ENCODE peak calls at places on chromosomes 1 and 21, in nine cellular contexts. R, D, X, Q, I, C, J, S and A are unnamed samples.

GRCh38 chr1:43841511-43841910 is 92.1 kb upstream of the ARTN start:
- DNase-seq in J (no peak), D (no peak), Q (no peak), C (no peak), X (no peak), R (no peak), I (no peak), S (no peak), A (no peak)

GRCh38 chr1:29973406-29973805 is 737.1 kb downstream of the PTPRU start:
- DNase-seq in J (no peak), S (no peak), I (no peak), D (no peak), Q (no peak), X (no peak), C (no peak), R (no peak), A (no peak)

GRCh38 chr21:43341349-43342163 is 85.4 kb downstream of the SIK1 start:
- DNase-seq in J (peak; percentile 47), I (no peak), D (no peak), R (no peak), S (no peak), Q (no peak), X (no peak), C (no peak), A (no peak)

GRCh38 chr1:68490046-68490651 is 6.7 kb downstream of the DEPDC1 start:
- DNase-seq in X (no peak), R (no peak), S (no peak), I (no peak), Q (no peak), C (no peak), D (no peak), J (no peak), A (no peak)

GRCh38 chr1:61642475-61643232 is 82.3 kb downstream of the TM2D1 start:
- DNase-seq in S (no peak), I (no peak), Q (no peak), R (no peak), C (no peak), J (no peak), D (no peak), X (no peak), A (no peak)

GRCh38 chr1:38489844-38490270 is 369.7 kb downstream of the RRAGC start:
- DNase-seq in X (no peak), Q (peak; percentile 21), S (peak; percentile 20), R (no peak), J (no peak), C (peak; percentile 16), D (peak; percentile 16), I (no peak), A (no peak)

GRCh38 chr1:198238121-198238520 is 81.3 kb downstream of the NEK7 start:
- DNase-seq in X (no peak), D (no peak), I (no peak), S (no peak), J (peak; percentile 33), C (no peak), R (no peak), Q (no peak), A (no peak)

GRCh38 chr1:199463521-199464127 is 563.9 kb upstream of the NR5A2 start:
- DNase-seq in D (peak; percentile 10), C (peak; percentile 18), R (no peak), Q (no peak), J (no peak), S (no peak), I (no peak), X (no peak), A (peak; percentile 79)

GRCh38 chr1:201538618-201539551 is at the start of gene NAV1:
- DNase-seq in Q (no peak), R (no peak), J (peak; percentile 78), I (no peak), D (peak; percentile 92), X (peak; percentile 83), S (no peak), C (peak; percentile 30), A (peak; percentile 50)

GRCh38 chr1:183757061-183757460 is 47.9 kb upstream of the RGL1 start:
- DNase-seq in J (no peak), D (peak; percentile 80), C (no peak), Q (no peak), S (no peak), I (no peak), X (no peak), R (no peak), A (peak; percentile 77)

GRCh38 chr1:236524142-236524891 is 535 bp downstream of the LGALS8 start:
- DNase-seq in Q (peak; percentile 32), C (peak; percentile 47), I (peak; percentile 20), S (peak; percentile 25), D (peak; percentile 82), J (peak; percentile 50), X (peak; percentile 49), R (peak; percentile 29), A (peak; percentile 83)